ENCODE peak calls at places on chromosomes 1 and 21, in eight cellular contexts. L is stimulated activated CD8-positive, alpha-beta memory T cell treated with anti-CD3 and anti-CD28 coated beads, Interleukin-7, amount 100 ng/mL, for 1 hour; P is bronchial epithelial cell; F is amniotic epithelial cell; M is upper lobe of right lung; Z is left ventricle myocardium inferior; K is stimulated activated effector memory CD8-positive, alpha-beta T cell treated with anti-CD3 and anti-CD28 coated beads, Interleukin-12 subunit alpha, Interleukin-12 subunit beta, amount 100 ng/mL, for 72 hours; S is activated CD4-positive, alpha-beta T cell treated with anti-CD3 and anti-CD28 coated beads, Interleukin-2, amount 50 U/mL, for 48 hours. Y is an unnamed sample.

GRCh38 chr1:182484067-182484466 is 34.1 kb downstream of the RGSL1 start:
- DNase-seq in Z (no peak), M (no peak), S (no peak), K (no peak), L (no peak), P (no peak), F (no peak), Y (no peak)

GRCh38 chr21:25186278-25186677 is 421.0 kb downstream of the MRPL39 start:
- DNase-seq in P (no peak), K (no peak), Z (no peak), L (no peak), S (no peak), M (no peak), F (no peak), Y (no peak)

GRCh38 chr1:160094291-160094625 is 4.2 kb downstream of the IGSF8 start:
- DNase-seq in M (no peak), K (no peak), L (no peak), F (no peak), P (no peak), Z (no peak), S (no peak), Y (no peak)

GRCh38 chr1:147665521-147665920 is 4.8 kb downstream of the ACP6 start:
- DNase-seq in K (no peak), Z (no peak), M (no peak), F (no peak), S (no peak), L (no peak), P (no peak), Y (peak; percentile 42)

GRCh38 chr1:15656464-15656863 is 27.7 kb upstream of the PLEKHM2 start:
- DNase-seq in K (no peak), P (no peak), L (no peak), S (no peak), F (no peak), Z (no peak), M (no peak), Y (no peak)

GRCh38 chr21:43574741-43575465 is 84.4 kb downstream of the HSF2BP start:
- DNase-seq in Z (peak; percentile 46), M (peak; percentile 71), K (no peak), F (no peak), L (no peak), S (no peak), P (no peak), Y (no peak)

GRCh38 chr1:36161656-36162531 is 5.9 kb downstream of the MAP7D1 start:
- DNase-seq in P (peak; percentile 98), M (peak; percentile 83), S (peak; percentile 47), L (no peak), F (peak; percentile 42), K (peak; percentile 21), Z (no peak), Y (peak; percentile 21)

GRCh38 chr21:26739189-26739588 is 106.0 kb downstream of the ADAMTS1 start:
- DNase-seq in M (no peak), P (peak; percentile 8), Z (no peak), S (no peak), K (no peak), L (no peak), F (peak; percentile 86), Y (no peak)

GRCh38 chr1:243712890-243713425 is 137.1 kb downstream of the AKT3 start:
- DNase-seq in M (no peak), P (no peak), F (no peak), S (no peak), L (no peak), Z (no peak), K (no peak), Y (peak; percentile 26)

GRCh38 chr1:150798509-150798908 is 9.6 kb downstream of the CTSK start:
- DNase-seq in Z (no peak), S (no peak), F (no peak), P (no peak), K (no peak), M (no peak), L (no peak), Y (no peak)